ENCODE peak calls at places on chromosomes 13 and 19, in eight cellular contexts. One of them, this sample, is unnamed.
A peak's percentile ranks its signal among the peaks of the same experiment; 100 is the strongest.

GRCh38 chr19:32691952-32692726 is 518 bp downstream of the NUDT19 start:
- DNase-seq in tibial artery: peak; percentile 51
- DNase-seq in BJ: no peak
- DNase-seq in tibial nerve: peak; percentile 17
- DNase-seq in A549: peak; percentile 85
- DNase-seq in RWPE2: no peak
- DNase-seq in keratinocyte: no peak
- DNase-seq in WTC11: peak; percentile 61
- DNase-seq in this sample: no peak

GRCh38 chr13:25084101-25084500 is 11.8 kb upstream of the PABPC3 start:
- DNase-seq in WTC11: no peak
- DNase-seq in A549: no peak
- DNase-seq in BJ: no peak
- DNase-seq in keratinocyte: no peak
- DNase-seq in tibial nerve: no peak
- DNase-seq in RWPE2: no peak
- DNase-seq in tibial artery: no peak
- DNase-seq in this sample: no peak

GRCh38 chr19:4575978-4576933 is 16.8 kb upstream of the SEMA6B start:
- DNase-seq in RWPE2: no peak
- DNase-seq in BJ: no peak
- DNase-seq in keratinocyte: no peak
- DNase-seq in WTC11: peak; percentile 89
- DNase-seq in A549: peak; percentile 72
- DNase-seq in tibial nerve: peak; percentile 78
- DNase-seq in tibial artery: peak; percentile 51
- DNase-seq in this sample: peak; percentile 82

GRCh38 chr19:5343848-5344247 is 3.2 kb upstream of the PTPRS start:
- DNase-seq in RWPE2: no peak
- DNase-seq in BJ: peak; percentile 60
- DNase-seq in tibial nerve: no peak
- DNase-seq in A549: no peak
- DNase-seq in keratinocyte: no peak
- DNase-seq in WTC11: no peak
- DNase-seq in tibial artery: no peak
- DNase-seq in this sample: no peak

GRCh38 chr13:97911311-97912138 is 42.0 kb upstream of the IPO5 start:
- DNase-seq in tibial nerve: no peak
- DNase-seq in A549: peak; percentile 36
- DNase-seq in tibial artery: no peak
- DNase-seq in BJ: no peak
- DNase-seq in keratinocyte: no peak
- DNase-seq in WTC11: peak; percentile 63
- DNase-seq in RWPE2: no peak
- DNase-seq in this sample: no peak

GRCh38 chr13:109332501-109333499 is 453.6 kb downstream of the IRS2 start:
- DNase-seq in tibial artery: no peak
- DNase-seq in BJ: no peak
- DNase-seq in A549: no peak
- DNase-seq in RWPE2: no peak
- DNase-seq in WTC11: peak; percentile 15
- DNase-seq in tibial nerve: no peak
- DNase-seq in keratinocyte: no peak
- DNase-seq in this sample: no peak

GRCh38 chr13:111336666-111337065 is 16.2 kb downstream of the TEX29 start:
- DNase-seq in BJ: no peak
- DNase-seq in A549: no peak
- DNase-seq in tibial artery: no peak
- DNase-seq in RWPE2: no peak
- DNase-seq in keratinocyte: no peak
- DNase-seq in WTC11: no peak
- DNase-seq in tibial nerve: no peak
- DNase-seq in this sample: no peak

GRCh38 chr19:4584670-4585460 is 25.4 kb upstream of the SEMA6B start:
- DNase-seq in keratinocyte: no peak
- DNase-seq in tibial artery: no peak
- DNase-seq in A549: no peak
- DNase-seq in WTC11: peak; percentile 60
- DNase-seq in RWPE2: no peak
- DNase-seq in tibial nerve: no peak
- DNase-seq in BJ: no peak
- DNase-seq in this sample: no peak

GRCh38 chr13:60765700-60766411 is 368.8 kb downstream of the TDRD3 start:
- DNase-seq in tibial artery: no peak
- DNase-seq in keratinocyte: no peak
- DNase-seq in BJ: no peak
- DNase-seq in tibial nerve: no peak
- DNase-seq in RWPE2: no peak
- DNase-seq in WTC11: no peak
- DNase-seq in A549: peak; percentile 1
- DNase-seq in this sample: no peak

GRCh38 chr19:32870154-32870573 is 597 bp upstream of the SLC7A9 start:
- DNase-seq in RWPE2: no peak
- DNase-seq in tibial nerve: no peak
- DNase-seq in keratinocyte: no peak
- DNase-seq in A549: no peak
- DNase-seq in WTC11: peak; percentile 55
- DNase-seq in BJ: no peak
- DNase-seq in tibial artery: no peak
- DNase-seq in this sample: no peak

GRCh38 chr13:25378528-25378927 is 6.8 kb downstream of the ATP8A2 start:
- DNase-seq in keratinocyte: no peak
- DNase-seq in WTC11: no peak
- DNase-seq in RWPE2: no peak
- DNase-seq in tibial artery: no peak
- DNase-seq in tibial nerve: no peak
- DNase-seq in A549: no peak
- DNase-seq in BJ: no peak
- DNase-seq in this sample: no peak

GRCh38 chr13:47508518-47509228 is 492.4 kb downstream of the SUCLA2 start:
- DNase-seq in tibial nerve: no peak
- DNase-seq in keratinocyte: no peak
- DNase-seq in WTC11: no peak
- DNase-seq in tibial artery: no peak
- DNase-seq in BJ: no peak
- DNase-seq in RWPE2: no peak
- DNase-seq in A549: no peak
- DNase-seq in this sample: no peak

GRCh38 chr13:112984954-112985802 is 16.2 kb downstream of the MCF2L start:
- DNase-seq in BJ: no peak
- DNase-seq in WTC11: no peak
- DNase-seq in tibial artery: no peak
- DNase-seq in keratinocyte: no peak
- DNase-seq in tibial nerve: no peak
- DNase-seq in A549: no peak
- DNase-seq in RWPE2: no peak
- DNase-seq in this sample: no peak

GRCh38 chr13:79741006-79741405 is 260.1 kb downstream of the NDFIP2 start:
- DNase-seq in WTC11: no peak
- DNase-seq in keratinocyte: no peak
- DNase-seq in tibial nerve: no peak
- DNase-seq in BJ: no peak
- DNase-seq in tibial artery: no peak
- DNase-seq in A549: no peak
- DNase-seq in RWPE2: no peak
- DNase-seq in this sample: no peak

GRCh38 chr19:14375055-14375581 is 6.1 kb upstream of the ADGRE5 start:
- DNase-seq in tibial artery: no peak
- DNase-seq in A549: no peak
- DNase-seq in tibial nerve: no peak
- DNase-seq in RWPE2: no peak
- DNase-seq in keratinocyte: no peak
- DNase-seq in BJ: no peak
- DNase-seq in WTC11: no peak
- DNase-seq in this sample: no peak

GRCh38 chr19:29523568-29523967 is 2.2 kb upstream of the VSTM2B start:
- DNase-seq in BJ: no peak
- DNase-seq in RWPE2: no peak
- DNase-seq in keratinocyte: no peak
- DNase-seq in tibial nerve: no peak
- DNase-seq in tibial artery: no peak
- DNase-seq in A549: no peak
- DNase-seq in WTC11: no peak
- DNase-seq in this sample: no peak

GRCh38 chr13:60427285-60427684 is 30.3 kb downstream of the TDRD3 start:
- DNase-seq in A549: no peak
- DNase-seq in RWPE2: no peak
- DNase-seq in tibial nerve: no peak
- DNase-seq in BJ: no peak
- DNase-seq in WTC11: no peak
- DNase-seq in keratinocyte: no peak
- DNase-seq in tibial artery: no peak
- DNase-seq in this sample: no peak

GRCh38 chr19:14118165-14119051 is 846 bp upstream of the PRKACA start:
- DNase-seq in WTC11: no peak
- DNase-seq in keratinocyte: no peak
- DNase-seq in RWPE2: no peak
- DNase-seq in tibial nerve: peak; percentile 90
- DNase-seq in A549: no peak
- DNase-seq in BJ: peak; percentile 41
- DNase-seq in tibial artery: peak; percentile 96
- DNase-seq in this sample: peak; percentile 69

DNA sequence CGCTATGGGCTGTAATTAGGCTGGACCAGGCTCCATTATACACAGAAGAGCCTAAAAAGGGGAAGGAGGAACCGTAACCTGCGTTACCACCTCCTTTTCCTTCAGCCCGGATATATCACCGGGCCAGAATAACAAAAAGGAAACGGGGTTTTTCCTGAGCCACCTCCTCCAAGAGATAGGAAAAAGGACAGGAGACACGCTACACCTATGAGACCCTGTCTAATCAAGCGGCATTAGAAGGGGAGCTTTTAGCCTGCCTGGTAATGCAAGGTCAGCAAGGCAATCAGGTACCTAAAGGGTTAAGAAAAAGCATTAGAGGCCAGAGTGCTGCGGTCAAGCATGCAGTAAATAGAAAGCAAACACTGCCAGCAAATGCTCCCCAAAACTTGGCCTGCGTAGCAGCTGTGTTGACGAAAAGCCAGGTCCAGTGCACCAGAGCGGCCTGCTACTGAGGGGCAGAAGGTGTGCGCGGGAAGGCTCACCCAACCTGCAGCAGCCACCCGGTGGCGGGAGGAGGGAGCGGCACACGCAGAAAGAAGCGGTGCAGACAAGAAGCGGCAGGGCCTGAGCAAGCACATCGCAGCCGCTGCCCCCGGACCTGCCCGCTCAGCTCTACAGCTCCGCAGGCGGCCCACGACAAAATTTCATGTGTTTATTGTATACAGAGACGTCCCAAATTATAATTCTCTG is 1466.1 kb downstream of the UQCRFS1 start:
- DNase-seq in WTC11: peak; percentile 48
- DNase-seq in A549: peak; percentile 33
- DNase-seq in BJ: no peak
- DNase-seq in keratinocyte: no peak
- DNase-seq in tibial artery: peak; percentile 19
- DNase-seq in tibial nerve: no peak
- DNase-seq in RWPE2: peak; percentile 28
- DNase-seq in this sample: no peak
- TF ChIP-seq CTCF in WTC11: no peak
- TF ChIP-seq CTCF in A549: no peak
- TF ChIP-seq CTCF in BJ: peak; percentile 30
- TF ChIP-seq CTCF in keratinocyte: peak; percentile 32
- TF ChIP-seq CTCF in tibial artery: no peak
- TF ChIP-seq CTCF in tibial nerve: no peak
- TF ChIP-seq CTCF in RWPE2: peak; percentile 21
- TF ChIP-seq CTCF in this sample: no peak

GRCh38 chr19:9323919-9324583 is at the start of gene ZNF559:
- DNase-seq in WTC11: peak; percentile 89
- DNase-seq in keratinocyte: peak; percentile 78
- DNase-seq in RWPE2: peak; percentile 91
- DNase-seq in BJ: peak; percentile 77
- DNase-seq in tibial artery: peak; percentile 92
- DNase-seq in tibial nerve: peak; percentile 87
- DNase-seq in A549: peak; percentile 94
- DNase-seq in this sample: peak; percentile 72
- TF ChIP-seq CTCF in WTC11: no peak
- TF ChIP-seq CTCF in keratinocyte: peak; percentile 30
- TF ChIP-seq CTCF in RWPE2: peak; percentile 52
- TF ChIP-seq CTCF in BJ: peak; percentile 44
- TF ChIP-seq CTCF in tibial artery: no peak
- TF ChIP-seq CTCF in tibial nerve: peak; percentile 21
- TF ChIP-seq CTCF in A549: no peak
- TF ChIP-seq CTCF in this sample: no peak

DNA sequence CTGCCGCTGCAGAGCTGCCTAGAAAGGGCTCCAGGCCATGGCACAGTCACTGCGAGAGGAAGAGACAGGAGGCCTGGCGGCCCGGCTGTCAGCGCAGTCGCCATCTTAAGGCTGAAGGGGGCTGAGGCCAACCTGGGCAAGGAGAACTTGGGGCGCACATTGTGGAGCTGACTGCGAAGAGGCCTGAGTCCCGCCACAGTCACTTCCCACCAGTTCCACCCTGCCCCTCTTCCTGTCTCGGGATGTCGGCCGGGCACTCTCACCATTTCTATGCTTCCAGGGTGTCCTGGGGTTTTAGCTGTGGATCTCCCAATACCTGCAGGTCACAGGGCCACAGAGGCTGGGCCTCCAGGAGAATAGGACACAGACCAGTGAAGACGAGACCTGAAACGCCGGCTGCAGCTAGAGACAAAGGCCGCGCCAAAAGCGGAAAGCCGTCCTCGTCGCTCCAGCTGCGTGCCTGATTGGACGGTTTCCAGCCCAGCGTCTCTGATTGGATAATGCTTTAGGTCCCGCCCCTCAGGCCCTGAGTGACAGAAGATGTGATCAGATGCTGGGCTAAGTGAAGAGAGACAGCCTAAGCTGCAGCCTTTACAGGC is 71.1 kb downstream of the ZNF486 start:
- DNase-seq in keratinocyte: no peak
- DNase-seq in WTC11: peak; percentile 97
- DNase-seq in A549: no peak
- DNase-seq in BJ: peak; percentile 37
- DNase-seq in tibial nerve: peak; percentile 92
- DNase-seq in tibial artery: peak; percentile 86
- DNase-seq in RWPE2: no peak
- DNase-seq in this sample: peak; percentile 91
- TF ChIP-seq CTCF in keratinocyte: no peak
- TF ChIP-seq CTCF in WTC11: no peak
- TF ChIP-seq CTCF in A549: no peak
- TF ChIP-seq CTCF in BJ: no peak
- TF ChIP-seq CTCF in tibial nerve: no peak
- TF ChIP-seq CTCF in tibial artery: no peak
- TF ChIP-seq CTCF in RWPE2: no peak
- TF ChIP-seq CTCF in this sample: no peak

DNA sequence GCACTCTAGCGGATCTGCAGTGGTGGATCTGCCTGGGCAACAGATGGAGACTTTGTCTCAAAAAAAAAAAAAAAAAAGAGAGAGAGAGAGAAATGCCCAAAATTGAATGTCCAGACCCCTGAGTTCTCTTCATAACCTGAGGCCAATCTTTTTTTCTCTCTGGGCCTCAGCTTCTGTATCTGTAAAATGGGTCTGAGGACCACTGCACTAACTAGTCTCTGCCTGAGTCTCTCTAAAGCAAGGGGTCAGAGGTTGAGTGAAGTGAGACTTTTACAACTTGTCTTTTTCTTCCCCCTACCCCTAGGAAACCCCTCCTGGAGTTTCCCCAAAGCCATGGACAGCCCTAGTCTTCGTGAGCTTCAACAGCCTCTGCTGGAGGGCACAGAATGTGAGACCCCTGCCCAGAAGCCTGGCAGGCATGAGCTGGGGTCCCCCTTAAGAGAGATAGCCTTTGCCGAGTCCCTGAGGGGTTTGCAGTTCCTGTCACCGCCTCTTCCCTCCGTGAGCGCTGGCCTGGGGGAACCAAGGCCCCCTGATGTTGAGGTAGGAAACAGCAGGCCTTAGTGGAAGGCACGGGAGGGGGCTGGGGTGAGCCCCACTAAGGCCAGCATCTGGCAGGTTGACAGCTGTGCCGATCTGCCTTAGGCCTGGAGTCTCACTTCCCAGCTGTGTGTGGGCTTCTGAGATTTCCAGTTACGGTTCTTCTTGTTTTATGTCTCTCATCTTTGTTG is 1.8 kb downstream of the TMEM91 start:
- DNase-seq in A549: no peak
- DNase-seq in tibial artery: no peak
- DNase-seq in keratinocyte: no peak
- DNase-seq in RWPE2: no peak
- DNase-seq in BJ: no peak
- DNase-seq in tibial nerve: no peak
- DNase-seq in WTC11: peak; percentile 69
- DNase-seq in this sample: no peak
- TF ChIP-seq CTCF in A549: no peak
- TF ChIP-seq CTCF in tibial artery: no peak
- TF ChIP-seq CTCF in keratinocyte: no peak
- TF ChIP-seq CTCF in RWPE2: no peak
- TF ChIP-seq CTCF in BJ: peak; percentile 23
- TF ChIP-seq CTCF in tibial nerve: no peak
- TF ChIP-seq CTCF in WTC11: no peak
- TF ChIP-seq CTCF in this sample: no peak